ENCODE peak calls at places on chromosome 13, in five cellular contexts. N, P, B, Q and E are unnamed samples. For H3K4me1, the result is how much of the 10 kb centered on the place peaks cover.

GRCh38 chr13:43232866-43233265 is 209.5 kb downstream of the DNAJC15 start:
- DNase-seq in Q (no peak), B (peak), P (no peak), N (no peak), E (no peak)

GRCh38 chr13:112812306-112813034 is 122.6 kb downstream of the ATP11A start:
- DNase-seq in P (no peak), N (no peak), B (no peak), Q (no peak), E (no peak)

GRCh38 chr13:32272021-32272695 is 43.0 kb downstream of the ZAR1L start:
- DNase-seq in B (no peak), N (no peak), Q (no peak), P (no peak), E (no peak)

GRCh38 chr13:67120872-67121531 is 109.1 kb downstream of the PCDH9 start:
- DNase-seq in N (no peak), P (no peak), Q (no peak), B (peak), E (no peak)

GRCh38 chr13:42986176-42986574 is 5.9 kb downstream of the EPSTI1 start:
- DNase-seq in Q (no peak), N (no peak), P (no peak), B (no peak), E (no peak)

GRCh38 chr13:59490651-59491050 is 673.1 kb downstream of the DIAPH3 start:
- DNase-seq in N (no peak), P (no peak), Q (no peak), B (no peak), E (no peak)

GRCh38 chr13:105442941-105443340 is 1092.5 kb downstream of the EFNB2 start:
- DNase-seq in N (no peak), P (no peak), B (peak), Q (peak), E (no peak)

GRCh38 chr13:26390203-26390602 is 136.3 kb downstream of the CDK8 start:
- DNase-seq in P (no peak), B (no peak), N (no peak), Q (no peak), E (no peak)

GRCh38 chr13:108227651-108228272 is 9.6 kb downstream of the ABHD13 start:
- DNase-seq in B (peak), P (no peak), N (no peak), Q (peak), E (no peak)

GRCh38 chr13:72255908-72256307 is 388.9 kb upstream of the DACH1 start:
- DNase-seq in Q (no peak), P (peak), N (peak), B (peak), E (peak)

GRCh38 chr13:90416938-90417337 is 930.5 kb upstream of the MIR17HG start:
- DNase-seq in N (no peak), P (no peak), B (peak), Q (no peak), E (no peak)

GRCh38 chr13:36839981-36840380 is 21.0 kb downstream of the RFXAP start:
- DNase-seq in P (no peak), Q (no peak), N (no peak), B (no peak), E (no peak)

GRCh38 chr13:23979361-23980159 is 82.3 kb upstream of the C1QTNF9B start:
- DNase-seq in B (peak), P (no peak), N (peak), Q (peak), E (peak)

GRCh38 chr13:58048670-58049069 is 417.1 kb downstream of the PCDH17 start:
- DNase-seq in Q (no peak), B (peak), P (no peak), N (no peak), E (no peak)

GRCh38 chr13:44434441-44435141 is 61.0 kb downstream of the SERP2 start:
- DNase-seq in P (no peak), N (no peak), B (no peak), Q (no peak), E (no peak)

GRCh38 chr13:33347866-33348265 is 62.3 kb upstream of the STARD13 start:
- DNase-seq in Q (no peak), B (peak), P (no peak), N (no peak), E (no peak)

GRCh38 chr13:86108334-86108733 is 309.1 kb upstream of the SLITRK6 start:
- DNase-seq in N (no peak), Q (no peak), P (no peak), B (no peak), E (no peak)

GRCh38 chr13:34021619-34022018 is 203.7 kb downstream of the RFC3 start:
- DNase-seq in N (no peak), Q (no peak), B (no peak), P (no peak), E (no peak)

GRCh38 chr13:38213307-38213706 is 136.3 kb upstream of the UFM1 start:
- DNase-seq in P (no peak), Q (no peak), B (no peak), N (no peak), E (no peak)

GRCh38 chr13:69776937-69777336 is 330.7 kb upstream of the ATXN8OS start:
- DNase-seq in N (no peak), Q (no peak), P (no peak), B (no peak), E (no peak)

GRCh38 chr13:84648069-84648640 is 765.9 kb upstream of the SLITRK1 start:
- DNase-seq in N (no peak), B (no peak), Q (no peak), P (no peak), E (no peak)

GRCh38 chr13:41352935-41353801 is 42.1 kb downstream of the NAA16 start:
- DNase-seq in Q (peak), P (no peak), B (peak), N (peak), E (peak)

GRCh38 chr13:113098163-113098732 is 7.3 kb upstream of the F7 start:
- DNase-seq in B (no peak), P (no peak), N (no peak), Q (peak), E (no peak)

GRCh38 chr13:91745962-91746361 is 347.5 kb downstream of the GPC5 start:
- DNase-seq in B (no peak), N (no peak), Q (no peak), P (no peak), E (no peak)

GRCh38 chr13:112894423-112894672 is 74.7 kb upstream of the MCF2L start:
- DNase-seq in Q (no peak), N (no peak), P (no peak), B (no peak), E (no peak)

GRCh38 chr13:82747331-82747730 is 1134.9 kb downstream of the SLITRK1 start:
- DNase-seq in P (no peak), Q (no peak), N (peak), B (no peak), E (no peak)

GRCh38 chr13:34412295-34412694 is 529.8 kb upstream of the NBEA start:
- DNase-seq in N (no peak), Q (peak), P (no peak), B (no peak), E (no peak)

GRCh38 chr13:48006396-48006795 is 5.3 kb upstream of the SUCLA2 start:
- DNase-seq in Q (no peak), P (no peak), N (no peak), B (no peak), E (no peak)

GRCh38 chr13:47999973-48000372 is 1.1 kb downstream of the SUCLA2 start:
- DNase-seq in Q (no peak), P (no peak), N (no peak), B (no peak), E (no peak)

GRCh38 chr13:48000559-48001126 is 430 bp downstream of the SUCLA2 start:
- DNase-seq in P (no peak), Q (no peak), B (no peak), N (no peak), E (peak)

GRCh38 chr13:48001127-48001881 is at the start of gene SUCLA2:
- DNase-seq in B (peak), Q (peak), P (peak), N (peak), E (peak)

GRCh38 chr13:48004201-48004600 is 3.1 kb upstream of the SUCLA2 start:
- DNase-seq in P (no peak), B (no peak), Q (no peak), N (no peak), E (peak)
- H3K27ac ChIP-seq in P (no peak), B (no peak), Q (no peak), N (no peak), E (peak)

DNA sequence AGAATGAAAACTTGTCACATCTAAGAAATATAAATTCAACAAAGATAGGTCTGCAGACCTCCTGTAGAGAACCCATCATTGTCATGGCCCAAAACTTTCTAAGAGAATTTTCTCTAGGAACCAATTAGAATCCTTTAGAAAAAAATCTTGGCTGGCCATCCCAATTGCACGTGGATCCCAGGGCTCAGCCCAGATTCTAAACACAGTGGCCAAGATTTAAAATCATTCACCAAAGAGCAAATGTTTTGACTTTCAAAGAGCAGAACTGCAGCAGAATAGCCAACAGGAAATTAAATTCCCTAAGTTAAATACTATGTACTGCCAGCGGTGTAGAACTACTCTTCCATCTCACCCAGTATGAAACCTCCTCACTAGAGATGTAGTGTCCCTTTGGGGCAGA is 21.3 kb downstream of the IPO5 start:
- DNase-seq in Q (no peak), N (no peak), B (no peak), P (no peak), E (no peak)
- H2BK12ac ChIP-seq in Q (no peak), N (no peak), B (no peak), P (no peak), E (no peak)

GRCh38 chr13:75418186-75418843 is 63.7 kb downstream of the TBC1D4 start:
- DNase-seq in N (no peak), P (no peak), Q (no peak), B (no peak), E (no peak)
- H3K4me1 ChIP-seq in N (under half), P (under half), Q (under half), B (under half), E (under half)

GRCh38 chr13:51647067-51647466 is 62.8 kb downstream of the WDFY2 start:
- DNase-seq in B (no peak), Q (no peak), N (no peak), P (no peak), E (no peak)
- H3K27ac ChIP-seq in B (no peak), Q (no peak), N (no peak), P (no peak), E (no peak)

DNA sequence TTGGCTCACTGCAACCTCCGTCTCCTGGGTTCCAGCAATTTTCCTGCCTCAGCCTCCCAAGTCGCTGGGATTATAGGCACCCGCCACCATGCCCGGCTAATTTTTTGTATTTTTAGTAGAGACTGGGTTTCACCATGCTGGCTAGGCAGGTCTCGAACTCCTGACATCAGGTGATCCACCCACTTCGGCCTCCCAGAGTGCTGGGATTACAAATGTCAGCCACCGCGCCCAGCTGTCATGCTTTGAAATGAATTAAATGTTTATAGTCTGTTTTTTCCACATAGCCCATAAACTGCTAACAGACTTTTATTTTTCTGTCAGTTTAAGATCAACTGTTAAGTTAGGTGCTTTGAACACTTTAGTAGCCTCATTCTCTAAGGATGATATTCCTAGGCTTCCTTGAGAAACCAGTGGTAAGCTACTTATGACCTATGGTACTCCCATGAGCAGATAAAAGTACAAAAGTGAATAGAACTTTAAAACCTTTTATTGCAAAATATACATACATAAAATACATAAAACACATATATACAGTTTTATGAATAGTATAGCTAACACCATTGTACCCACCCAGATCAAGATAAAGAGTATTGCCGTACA is 13.6 kb downstream of the TPP2 start:
- DNase-seq in N (no peak), Q (no peak), P (no peak), B (no peak), E (no peak)
- H2BK12ac ChIP-seq in N (no peak), Q (no peak), P (no peak), B (no peak), E (no peak)

GRCh38 chr13:27449936-27450828 is at the start of gene MTIF3:
- DNase-seq in P (peak), B (peak), Q (peak), N (peak), E (peak)
- H3K4me1 ChIP-seq in P (under half), B (under half), Q (under half), N (under half), E (under half)

DNA sequence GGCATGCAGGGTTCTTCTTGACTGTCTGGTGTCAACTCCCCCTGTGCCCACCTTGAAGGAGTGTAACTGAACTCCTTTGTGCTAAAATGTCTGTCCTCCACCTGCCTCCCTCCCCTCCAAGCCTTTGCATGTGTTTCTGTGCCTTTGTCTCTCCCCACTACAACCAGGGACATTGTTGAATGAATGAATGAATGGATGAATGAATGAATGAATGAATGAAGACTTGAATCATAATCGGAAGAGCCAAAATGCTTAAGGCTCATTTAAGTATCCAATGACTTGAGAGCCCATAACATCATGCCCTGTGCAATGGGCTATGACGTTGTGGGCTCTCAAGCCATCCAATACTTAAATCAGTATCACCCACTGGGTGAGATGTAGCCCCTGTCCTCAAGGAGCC is 9.0 kb upstream of the GPR183 start:
- DNase-seq in P (no peak), B (no peak), Q (no peak), N (no peak), E (no peak)
- H3K27ac ChIP-seq in P (no peak), B (no peak), Q (no peak), N (no peak), E (no peak)

GRCh38 chr13:98846521-98846920 is 94.0 kb upstream of the SLC15A1 start:
- DNase-seq in N (no peak), B (no peak), P (no peak), Q (no peak), E (no peak)

GRCh38 chr13:98842858-98843481 is 90.5 kb upstream of the SLC15A1 start:
- DNase-seq in N (peak), Q (peak), B (peak), P (no peak), E (peak)

GRCh38 chr13:98842074-98842473 is 89.6 kb upstream of the SLC15A1 start:
- DNase-seq in P (no peak), B (no peak), N (no peak), Q (no peak), E (no peak)

GRCh38 chr13:98845726-98846125 is 93.3 kb upstream of the SLC15A1 start:
- DNase-seq in B (no peak), Q (no peak), P (no peak), N (no peak), E (no peak)

DNA sequence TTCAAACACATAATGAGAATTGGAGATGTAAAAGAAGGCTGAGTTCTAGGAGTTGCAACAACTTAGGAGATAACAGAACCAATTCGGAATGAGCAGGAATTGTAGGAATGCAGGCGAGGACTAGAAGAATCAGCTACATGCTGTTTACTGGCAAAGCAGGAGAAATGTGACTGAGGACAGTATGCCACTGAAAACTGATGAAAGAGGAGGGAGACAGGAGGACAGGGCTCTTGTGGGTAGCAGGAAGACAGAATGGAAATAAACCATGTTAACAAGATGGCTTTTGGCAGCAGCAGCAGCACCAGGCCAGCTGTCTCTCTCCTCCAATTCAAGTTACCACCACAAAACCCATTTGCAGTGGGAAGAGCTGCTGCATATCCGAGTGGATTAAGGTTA is 91.0 kb upstream of the SLC15A1 start:
- DNase-seq in P (no peak), N (no peak), B (no peak), Q (peak), E (no peak)
- H2BK12ac ChIP-seq in P (no peak), N (no peak), B (no peak), Q (no peak), E (no peak)

GRCh38 chr13:77313923-77314322 is 13.0 kb downstream of the MYCBP2 start:
- DNase-seq in Q (no peak), P (no peak), B (no peak), N (no peak), E (no peak)

GRCh38 chr13:77310161-77310560 is 16.7 kb downstream of the MYCBP2 start:
- DNase-seq in B (no peak), P (no peak), N (no peak), Q (no peak), E (no peak)

GRCh38 chr13:77309254-77309653 is 17.6 kb downstream of the MYCBP2 start:
- DNase-seq in P (no peak), B (no peak), Q (no peak), N (no peak), E (no peak)

GRCh38 chr13:77310579-77311279 is 16.2 kb downstream of the MYCBP2 start:
- DNase-seq in Q (no peak), N (no peak), B (no peak), P (no peak), E (no peak)

DNA sequence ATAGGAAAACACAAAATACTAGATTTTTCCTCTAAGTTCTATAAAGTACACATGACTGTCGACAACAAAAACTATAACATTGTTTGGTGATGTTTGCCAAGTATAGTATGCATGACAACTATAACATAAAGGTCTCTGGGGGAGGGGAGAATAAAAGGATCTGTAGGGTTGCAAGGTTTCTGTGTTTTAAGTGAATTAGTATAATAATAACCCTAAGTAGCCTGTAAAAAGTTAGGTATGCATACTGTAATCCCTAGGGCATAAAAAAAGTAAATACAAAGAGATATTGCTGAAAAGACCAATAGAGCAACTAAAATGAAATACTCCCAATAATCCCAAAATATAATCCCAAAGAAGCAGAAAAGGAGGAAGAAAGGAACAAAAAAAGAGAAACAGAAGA is 14.6 kb downstream of the MYCBP2 start:
- DNase-seq in N (no peak), P (no peak), B (no peak), Q (no peak), E (no peak)
- H3K4me1 ChIP-seq in N (under half), P (under half), B (under half), Q (under half), E (under half)

GRCh38 chr13:49308104-49308875 is 60.6 kb downstream of the CDADC1 start:
- DNase-seq in B (no peak), Q (no peak), N (no peak), P (no peak), E (no peak)

GRCh38 chr13:49308977-49309408 is 61.3 kb downstream of the CDADC1 start:
- DNase-seq in N (no peak), B (no peak), Q (no peak), P (no peak), E (no peak)

GRCh38 chr13:49307365-49307764 is 59.6 kb downstream of the CDADC1 start:
- DNase-seq in B (no peak), N (no peak), P (no peak), Q (no peak), E (no peak)

GRCh38 chr13:49311816-49312215 is 64.1 kb downstream of the CDADC1 start:
- DNase-seq in P (no peak), B (no peak), Q (no peak), N (no peak), E (no peak)

GRCh38 chr13:49310251-49310650 is 62.5 kb downstream of the CDADC1 start:
- DNase-seq in N (no peak), B (no peak), Q (no peak), P (no peak), E (no peak)
- H3K27ac ChIP-seq in N (no peak), B (no peak), Q (no peak), P (no peak), E (no peak)